ENCODE peak calls at places on chromosomes 2 and 18, in four cellular contexts. One of them, this sample, is unnamed.

GRCh38 chr2:207156045-207156444 is 9.7 kb downstream of the KLF7 start:
- DNase-seq in HCT116: no peak
- DNase-seq in AG04450: no peak
- DNase-seq in brain microvascular endothelial cell: no peak
- DNase-seq in this sample: no peak

GRCh38 chr2:25582079-25582830 is 91.1 kb downstream of the DTNB start:
- DNase-seq in AG04450: no peak
- DNase-seq in brain microvascular endothelial cell: no peak
- DNase-seq in HCT116: no peak
- DNase-seq in this sample: no peak

GRCh38 chr2:175880-176800 is 87.7 kb downstream of the SH3YL1 start:
- DNase-seq in brain microvascular endothelial cell: no peak
- DNase-seq in HCT116: no peak
- DNase-seq in AG04450: no peak
- DNase-seq in this sample: no peak

GRCh38 chr2:187299122-187299906 is 148.7 kb downstream of the CALCRL start:
- DNase-seq in AG04450: no peak
- DNase-seq in HCT116: no peak
- DNase-seq in brain microvascular endothelial cell: no peak
- DNase-seq in this sample: no peak

GRCh38 chr2:177172034-177172880 is 40.3 kb upstream of the HNRNPA3 start:
- DNase-seq in brain microvascular endothelial cell: peak
- DNase-seq in HCT116: peak
- DNase-seq in AG04450: peak
- DNase-seq in this sample: no peak

GRCh38 chr2:181300600-181301291 is 156.4 kb upstream of the ITGA4 start:
- DNase-seq in AG04450: no peak
- DNase-seq in HCT116: no peak
- DNase-seq in brain microvascular endothelial cell: no peak
- DNase-seq in this sample: no peak

GRCh38 chr2:53708988-53709387 is 58.6 kb upstream of the CHAC2 start:
- DNase-seq in AG04450: no peak
- DNase-seq in brain microvascular endothelial cell: no peak
- DNase-seq in HCT116: no peak
- DNase-seq in this sample: no peak

GRCh38 chr18:79950440-79951341 is 762 bp downstream of the SLC66A2 start:
- DNase-seq in AG04450: no peak
- DNase-seq in brain microvascular endothelial cell: no peak
- DNase-seq in HCT116: no peak
- DNase-seq in this sample: no peak

GRCh38 chr18:56835331-56835730 is 184.2 kb downstream of the WDR7 start:
- DNase-seq in brain microvascular endothelial cell: no peak
- DNase-seq in AG04450: no peak
- DNase-seq in HCT116: no peak
- DNase-seq in this sample: no peak

GRCh38 chr2:67065046-67065445 is 332.1 kb upstream of the ETAA1 start:
- DNase-seq in AG04450: no peak
- DNase-seq in brain microvascular endothelial cell: no peak
- DNase-seq in HCT116: no peak
- DNase-seq in this sample: no peak

GRCh38 chr18:59697236-59697932 is at the start of gene CCBE1:
- DNase-seq in HCT116: peak
- DNase-seq in brain microvascular endothelial cell: peak
- DNase-seq in AG04450: no peak
- DNase-seq in this sample: peak

GRCh38 chr2:109009920-109010610 is 21.0 kb upstream of the EDAR start:
- DNase-seq in AG04450: no peak
- DNase-seq in HCT116: no peak
- DNase-seq in brain microvascular endothelial cell: peak
- DNase-seq in this sample: no peak

GRCh38 chr18:13610517-13610916 is 115.8 kb downstream of the FAM210A start:
- DNase-seq in AG04450: no peak
- DNase-seq in brain microvascular endothelial cell: no peak
- DNase-seq in HCT116: no peak
- DNase-seq in this sample: no peak

GRCh38 chr2:142153601-142154000 is 22.8 kb upstream of the LRP1B start:
- DNase-seq in brain microvascular endothelial cell: no peak
- DNase-seq in AG04450: no peak
- DNase-seq in HCT116: no peak
- DNase-seq in this sample: no peak

GRCh38 chr2:51960846-51961335 is 929.0 kb upstream of the NRXN1 start:
- DNase-seq in HCT116: no peak
- DNase-seq in brain microvascular endothelial cell: no peak
- DNase-seq in AG04450: no peak
- DNase-seq in this sample: no peak

GRCh38 chr2:33084433-33084832 is 137.7 kb downstream of the LTBP1 start:
- DNase-seq in brain microvascular endothelial cell: no peak
- DNase-seq in AG04450: no peak
- DNase-seq in HCT116: no peak
- DNase-seq in this sample: no peak

GRCh38 chr2:102504833-102505232 is 31.8 kb downstream of the SLC9A4 start:
- DNase-seq in HCT116: no peak
- DNase-seq in AG04450: no peak
- DNase-seq in brain microvascular endothelial cell: no peak
- DNase-seq in this sample: no peak

GRCh38 chr18:23355206-23355605 is 97.9 kb upstream of the RIOK3 start:
- DNase-seq in brain microvascular endothelial cell: no peak
- DNase-seq in HCT116: no peak
- DNase-seq in AG04450: no peak
- DNase-seq in this sample: peak

GRCh38 chr2:25323042-25323514 is 18.6 kb downstream of the DNMT3A start:
- DNase-seq in brain microvascular endothelial cell: peak
- DNase-seq in HCT116: no peak
- DNase-seq in AG04450: no peak
- DNase-seq in this sample: no peak

GRCh38 chr2:75340560-75340959 is 141.2 kb upstream of the TACR1 start:
- DNase-seq in AG04450: no peak
- DNase-seq in HCT116: no peak
- DNase-seq in brain microvascular endothelial cell: no peak
- DNase-seq in this sample: no peak

GRCh38 chr2:222848862-222849261 is 12.0 kb upstream of the ACSL3 start:
- DNase-seq in HCT116: no peak
- DNase-seq in brain microvascular endothelial cell: no peak
- DNase-seq in AG04450: no peak
- DNase-seq in this sample: no peak

GRCh38 chr2:71474116-71474743 is 20.9 kb downstream of the DYSF start:
- DNase-seq in HCT116: no peak
- DNase-seq in AG04450: no peak
- DNase-seq in brain microvascular endothelial cell: no peak
- DNase-seq in this sample: no peak
- H3K27ac ChIP-seq in HCT116: no peak
- H3K27ac ChIP-seq in AG04450: no peak
- H3K27ac ChIP-seq in brain microvascular endothelial cell: no peak
- H3K27ac ChIP-seq in this sample: no peak

GRCh38 chr18:25097119-25098114 is 254.5 kb downstream of the ZNF521 start:
- DNase-seq in AG04450: peak
- DNase-seq in brain microvascular endothelial cell: peak
- DNase-seq in HCT116: no peak
- DNase-seq in this sample: no peak
- H3K27ac ChIP-seq in AG04450: peak
- H3K27ac ChIP-seq in brain microvascular endothelial cell: no peak
- H3K27ac ChIP-seq in HCT116: no peak
- H3K27ac ChIP-seq in this sample: no peak

GRCh38 chr2:30487603-30488002 is 40.6 kb downstream of the LCLAT1 start:
- DNase-seq in HCT116: no peak
- DNase-seq in AG04450: no peak
- DNase-seq in brain microvascular endothelial cell: no peak
- DNase-seq in this sample: no peak

GRCh38 chr2:30486655-30487054 is 39.6 kb downstream of the LCLAT1 start:
- DNase-seq in AG04450: no peak
- DNase-seq in brain microvascular endothelial cell: no peak
- DNase-seq in HCT116: no peak
- DNase-seq in this sample: no peak

GRCh38 chr2:30484995-30485394 is 37.9 kb downstream of the LCLAT1 start:
- DNase-seq in brain microvascular endothelial cell: no peak
- DNase-seq in HCT116: no peak
- DNase-seq in AG04450: no peak
- DNase-seq in this sample: no peak

GRCh38 chr2:30491225-30491624 is 44.2 kb downstream of the LCLAT1 start:
- DNase-seq in AG04450: no peak
- DNase-seq in brain microvascular endothelial cell: no peak
- DNase-seq in HCT116: no peak
- DNase-seq in this sample: no peak

GRCh38 chr2:30488012-30488659 is 41.1 kb downstream of the LCLAT1 start:
- DNase-seq in AG04450: no peak
- DNase-seq in brain microvascular endothelial cell: no peak
- DNase-seq in HCT116: no peak
- DNase-seq in this sample: no peak
- H3K27ac ChIP-seq in AG04450: no peak
- H3K27ac ChIP-seq in brain microvascular endothelial cell: no peak
- H3K27ac ChIP-seq in HCT116: no peak
- H3K27ac ChIP-seq in this sample: no peak

GRCh38 chr2:28594029-28594368 is 98.1 kb downstream of the PLB1 start:
- DNase-seq in brain microvascular endothelial cell: no peak
- DNase-seq in HCT116: no peak
- DNase-seq in AG04450: no peak
- DNase-seq in this sample: no peak

GRCh38 chr2:28593356-28593755 is 97.5 kb downstream of the PLB1 start:
- DNase-seq in AG04450: no peak
- DNase-seq in HCT116: no peak
- DNase-seq in brain microvascular endothelial cell: no peak
- DNase-seq in this sample: no peak

GRCh38 chr2:28595323-28595722 is 99.5 kb downstream of the PLB1 start:
- DNase-seq in HCT116: no peak
- DNase-seq in brain microvascular endothelial cell: no peak
- DNase-seq in AG04450: no peak
- DNase-seq in this sample: no peak

GRCh38 chr2:28592481-28592880 is 96.6 kb downstream of the PLB1 start:
- DNase-seq in AG04450: no peak
- DNase-seq in HCT116: no peak
- DNase-seq in brain microvascular endothelial cell: no peak
- DNase-seq in this sample: no peak

DNA sequence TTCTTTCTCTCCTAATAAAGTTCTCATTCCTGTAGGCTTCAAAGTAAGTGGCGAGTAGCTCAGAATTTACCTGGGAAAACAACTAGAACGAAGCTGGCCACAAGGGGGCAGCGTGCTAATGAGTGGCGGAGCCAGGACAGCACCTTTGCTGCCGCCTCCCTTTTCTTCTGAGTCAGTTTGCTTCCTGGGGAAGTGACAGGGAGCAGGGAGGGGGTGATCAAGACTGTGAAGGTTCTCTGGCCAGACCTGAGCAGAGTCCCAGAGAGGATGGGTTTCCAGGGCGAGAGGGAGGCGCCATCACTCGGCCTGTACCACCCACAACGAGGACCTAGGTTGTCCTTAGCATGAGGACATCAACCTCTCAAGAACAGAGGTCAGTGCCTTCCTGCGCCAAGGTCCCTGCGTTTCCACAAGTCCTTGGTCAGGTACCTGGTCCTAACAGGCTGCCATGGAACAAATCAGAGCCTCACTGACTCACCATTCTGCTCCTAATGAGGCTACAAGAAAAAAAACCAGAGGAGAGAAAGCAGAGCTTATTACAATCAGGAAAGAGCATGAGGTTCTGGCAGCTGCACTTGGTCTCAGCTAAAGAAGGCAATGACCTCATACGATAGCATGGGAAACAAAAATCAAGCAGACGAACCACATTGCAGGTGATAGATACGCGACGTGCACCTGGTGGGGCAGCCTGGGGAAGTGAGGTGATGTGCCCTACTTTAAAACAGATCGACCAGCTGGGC is 98.7 kb downstream of the PLB1 start:
- DNase-seq in AG04450: peak
- DNase-seq in HCT116: peak
- DNase-seq in brain microvascular endothelial cell: peak
- DNase-seq in this sample: peak
- H3K27ac ChIP-seq in AG04450: peak
- H3K27ac ChIP-seq in HCT116: peak
- H3K27ac ChIP-seq in brain microvascular endothelial cell: peak
- H3K27ac ChIP-seq in this sample: peak

GRCh38 chr2:218001629-218002028 is 1.2 kb downstream of the TNS1 start:
- DNase-seq in brain microvascular endothelial cell: no peak
- DNase-seq in HCT116: no peak
- DNase-seq in AG04450: no peak
- DNase-seq in this sample: no peak

GRCh38 chr2:217997510-217997909 is 5.3 kb downstream of the TNS1 start:
- DNase-seq in HCT116: no peak
- DNase-seq in AG04450: no peak
- DNase-seq in brain microvascular endothelial cell: no peak
- DNase-seq in this sample: no peak

GRCh38 chr2:218000137-218000536 is 2.7 kb downstream of the TNS1 start:
- DNase-seq in AG04450: peak
- DNase-seq in brain microvascular endothelial cell: peak
- DNase-seq in HCT116: no peak
- DNase-seq in this sample: no peak

GRCh38 chr2:217996345-217996744 is 6.5 kb downstream of the TNS1 start:
- DNase-seq in HCT116: no peak
- DNase-seq in brain microvascular endothelial cell: peak
- DNase-seq in AG04450: peak
- DNase-seq in this sample: no peak

DNA sequence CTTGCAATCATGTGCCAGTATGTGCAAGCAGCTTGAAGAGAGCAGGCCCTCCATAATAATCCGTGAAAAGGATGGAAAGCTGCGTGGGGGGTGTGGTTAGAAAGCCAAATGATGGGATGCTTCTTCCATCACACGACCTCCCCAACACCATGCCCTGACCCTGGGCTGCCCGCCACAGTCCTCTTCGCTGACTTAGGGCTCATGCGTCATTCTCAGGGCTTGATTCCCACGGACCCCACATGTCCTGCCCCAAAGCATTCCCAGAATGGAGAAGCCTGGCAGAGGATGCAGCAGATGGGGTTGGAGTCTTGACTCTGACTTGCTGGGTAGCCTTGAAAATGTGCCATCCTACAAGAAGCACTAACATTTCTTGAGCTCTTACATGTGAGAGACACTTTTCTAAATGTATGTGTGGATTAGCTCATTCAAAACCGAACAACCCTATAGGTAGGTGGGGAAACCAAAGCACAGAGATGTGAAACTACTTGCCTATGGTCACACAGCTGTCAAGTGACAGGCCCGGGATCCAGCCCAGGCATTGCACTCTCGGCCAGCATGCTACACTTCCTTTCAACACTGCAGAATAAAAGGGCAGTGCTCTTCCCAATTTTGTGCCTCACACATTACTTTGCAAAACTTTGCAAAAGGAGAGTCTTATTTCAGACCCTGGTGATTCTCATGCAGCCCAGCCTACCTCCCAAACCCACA is 3.7 kb downstream of the TNS1 start:
- DNase-seq in brain microvascular endothelial cell: no peak
- DNase-seq in AG04450: no peak
- DNase-seq in HCT116: no peak
- DNase-seq in this sample: no peak
- H3K27ac ChIP-seq in brain microvascular endothelial cell: no peak
- H3K27ac ChIP-seq in AG04450: no peak
- H3K27ac ChIP-seq in HCT116: no peak
- H3K27ac ChIP-seq in this sample: no peak

This sample was measured in substantia nigra.